ENCODE peak calls at places on chromosomes 16 and 17, in six cellular contexts. I is GM23248, Y is neuronal stem cell, F is endodermal cell, B is HepG2, H is PC-3. R is an unnamed sample. For H3K4me1, the result is how much of the 10 kb centered on the place peaks cover.

GRCh38 chr16:24670623-24671454 is 58.6 kb upstream of the TNRC6A start:
- DNase-seq in H (peak), B (no peak), Y (peak), F (peak), I (peak), R (peak)

GRCh38 chr16:54061454-54061853 is 225.1 kb downstream of the IRX3 start:
- DNase-seq in B (no peak), H (no peak), F (no peak), Y (no peak), I (no peak), R (no peak)

GRCh38 chr16:53809088-53809951 is 105.4 kb downstream of the FTO start:
- DNase-seq in I (peak), B (no peak), F (no peak), H (peak), Y (no peak), R (peak)

GRCh38 chr17:40190197-40191021 is 13.1 kb downstream of the RAPGEFL1 start:
- DNase-seq in B (peak), Y (no peak), F (peak), H (peak), I (peak), R (no peak)

GRCh38 chr16:28946681-28947080 is 4.1 kb upstream of the NFATC2IP start:
- DNase-seq in B (no peak), H (no peak), F (no peak), Y (no peak), I (no peak), R (no peak)

GRCh38 chr17:79530361-79531105 is 80.3 kb downstream of the RBFOX3 start:
- DNase-seq in F (no peak), Y (no peak), H (no peak), I (no peak), B (no peak), R (no peak)

GRCh38 chr16:83911290-83911689 is 12.4 kb downstream of the MLYCD start:
- DNase-seq in H (no peak), I (no peak), Y (no peak), B (no peak), F (no peak), R (no peak)

GRCh38 chr17:17492562-17492961 is 3.6 kb downstream of the RASD1 start:
- DNase-seq in I (no peak), Y (no peak), F (no peak), H (no peak), B (no peak), R (no peak)

GRCh38 chr16:78667675-78668074 is 568.2 kb downstream of the WWOX start:
- DNase-seq in F (no peak), B (no peak), Y (no peak), H (no peak), I (no peak), R (no peak)

GRCh38 chr16:74623214-74623842 is 16.4 kb upstream of the GLG1 start:
- DNase-seq in Y (peak), F (no peak), I (peak), H (peak), B (peak), R (peak)

GRCh38 chr17:8312726-8313600 is 2.9 kb downstream of the ARHGEF15 start:
- DNase-seq in B (no peak), Y (no peak), F (peak), H (no peak), I (no peak), R (no peak)

GRCh38 chr17:35116845-35117244 is 2.8 kb downstream of the RAD51D start:
- DNase-seq in B (no peak), H (no peak), I (no peak), F (peak), Y (no peak), R (no peak)

GRCh38 chr16:65229191-65229662 is 107.4 kb upstream of the CDH11 start:
- DNase-seq in Y (no peak), F (no peak), I (peak), H (no peak), B (no peak), R (peak)

GRCh38 chr17:42673885-42674754 is 2.7 kb downstream of the PLEKHH3 start:
- DNase-seq in I (peak), F (peak), Y (no peak), B (peak), H (no peak), R (peak)

GRCh38 chr16:31452631-31453106 is 6.6 kb upstream of the ARMC5 start:
- DNase-seq in B (no peak), Y (no peak), H (peak), I (peak), F (peak), R (peak)

GRCh38 chr17:21525464-21526130 is 149.4 kb downstream of the KCNJ12 start:
- DNase-seq in B (no peak), I (no peak), H (no peak), Y (no peak), F (peak), R (no peak)

GRCh38 chr17:40024901-40025300 is 9.7 kb downstream of the CSF3 start:
- DNase-seq in Y (no peak), H (no peak), F (no peak), I (peak), B (no peak), R (no peak)

GRCh38 chr17:31078290-31078689 is 16.5 kb upstream of the NF1 start:
- DNase-seq in F (no peak), I (no peak), B (no peak), Y (no peak), H (peak), R (no peak)

GRCh38 chr16:69926241-69926640 is 24.9 kb upstream of the CLEC18A start:
- DNase-seq in H (no peak), F (no peak), B (no peak), I (no peak), Y (no peak), R (no peak)

GRCh38 chr16:10256855-10257641 is 74.8 kb upstream of the GRIN2A start:
- DNase-seq in B (peak), Y (peak), I (peak), H (peak), F (peak), R (peak)

GRCh38 chr16:58883131-58883530 is 149.0 kb upstream of the GOT2 start:
- DNase-seq in F (no peak), I (no peak), H (no peak), B (no peak), Y (no peak), R (no peak)

GRCh38 chr16:87447323-87447722 is 45.5 kb downstream of the ZCCHC14 start:
- DNase-seq in H (no peak), I (no peak), B (no peak), Y (no peak), F (no peak), R (peak)
- H3K9ac ChIP-seq in H (no peak), I (no peak), B (no peak), Y (no peak), F (no peak), R (no peak)

DNA sequence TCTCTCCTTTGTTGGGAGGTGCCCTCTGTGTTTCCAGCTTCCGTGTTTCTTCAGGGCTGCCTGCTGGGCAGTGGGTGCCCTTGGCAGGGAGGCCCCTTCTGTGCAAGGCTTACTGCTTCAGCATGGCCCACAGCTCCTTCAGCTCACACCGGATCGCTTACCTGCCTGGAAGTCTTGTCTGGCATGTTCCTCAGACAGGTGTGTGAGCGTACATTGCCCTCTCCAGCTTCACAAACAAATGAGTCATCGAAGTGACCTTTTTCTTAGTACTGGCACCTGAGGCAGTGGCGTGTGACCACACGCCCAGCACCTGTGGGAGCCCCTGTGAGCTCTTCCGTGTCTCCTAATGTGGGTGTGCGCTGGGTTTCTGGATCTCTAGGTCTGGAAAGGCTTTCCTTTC is 3.5 kb downstream of the RAB40C start:
- DNase-seq in I (no peak), F (no peak), B (no peak), Y (no peak), H (peak), R (no peak)
- H3K4me1 ChIP-seq in I (under half), F (under half), B (under half), Y (under half), H (under half), R (under half)

GRCh38 chr16:66925322-66925840 is at the start of gene RRAD:
- DNase-seq in F (peak), H (no peak), I (peak), B (no peak), Y (no peak), R (peak)
- H3K4me3 ChIP-seq in F (no peak), H (peak), I (peak), B (peak), Y (no peak), R (peak)

DNA sequence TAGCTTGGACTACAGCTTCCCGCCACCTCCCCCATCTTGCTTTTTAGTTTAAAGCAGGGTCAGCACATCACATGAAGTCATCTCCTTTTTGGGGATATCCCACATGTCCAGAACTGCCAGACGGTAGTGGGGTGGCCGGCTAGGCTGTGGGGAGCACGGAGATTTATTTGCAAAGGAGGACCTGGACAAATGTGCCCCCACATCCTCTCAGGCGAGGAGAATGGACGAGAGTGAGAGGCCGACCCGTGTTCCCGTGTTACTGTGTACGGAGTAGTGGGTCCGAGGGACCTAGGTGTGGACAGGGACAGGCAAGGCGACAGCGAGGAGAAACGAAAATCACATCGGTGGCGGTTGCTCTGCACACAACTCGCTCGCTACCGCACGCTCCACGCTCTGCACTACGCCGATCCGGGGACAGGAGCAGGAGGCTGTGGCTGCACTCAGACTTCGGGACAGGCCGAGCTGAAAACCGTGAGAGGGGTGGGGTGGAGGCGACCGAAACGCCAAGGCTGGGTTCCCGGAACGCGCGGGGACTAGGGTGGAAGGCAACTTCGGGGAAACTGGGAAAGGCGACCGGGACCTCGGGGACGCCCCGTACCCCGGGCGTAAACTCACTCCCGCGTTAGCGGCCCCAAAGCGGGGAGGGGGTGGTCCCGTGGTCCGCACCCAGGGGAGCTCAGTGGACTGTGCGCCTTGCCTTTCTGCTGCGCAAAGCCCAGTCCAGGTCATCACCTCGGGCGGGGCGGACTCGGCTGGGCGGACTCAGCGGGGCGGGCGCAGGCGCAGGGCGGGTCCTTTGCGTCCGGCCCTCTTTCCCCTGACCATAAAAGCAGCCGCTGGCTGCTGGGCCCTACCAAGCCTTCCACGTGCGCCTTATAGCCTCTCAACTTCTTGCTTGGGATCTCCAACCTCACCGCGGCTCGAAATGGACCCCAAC is at the start of gene MT1A:
- DNase-seq in F (peak), I (peak), H (no peak), Y (no peak), B (peak), R (peak)
- H3K9ac ChIP-seq in F (no peak), I (peak), H (no peak), Y (peak), B (no peak), R (peak)

GRCh38 chr17:6474376-6474775 is 30.1 kb downstream of the PIMREG start:
- DNase-seq in F (no peak), H (no peak), Y (no peak), I (no peak), B (no peak), R (no peak)
- H3K4me1 ChIP-seq in F (under half), H (under half), Y (under half), I (under half), B (under half), R (under half)

GRCh38 chr16:1330931-1331711 is 2.3 kb upstream of the BAIAP3 start:
- DNase-seq in H (no peak), I (no peak), B (no peak), Y (no peak), F (no peak), R (no peak)

GRCh38 chr16:1331712-1332617 is 1.5 kb upstream of the BAIAP3 start:
- DNase-seq in F (peak), H (peak), B (peak), I (peak), Y (no peak), R (peak)

GRCh38 chr16:1333149-1333812 is at the start of gene BAIAP3:
- DNase-seq in I (peak), F (peak), Y (no peak), B (no peak), H (peak), R (peak)

GRCh38 chr16:1333854-1334719 is 642 bp downstream of the BAIAP3 start:
- DNase-seq in B (no peak), F (peak), Y (no peak), H (no peak), I (no peak), R (peak)

GRCh38 chr16:1332618-1333148 is 762 bp upstream of the BAIAP3 start:
- DNase-seq in H (no peak), I (no peak), B (no peak), F (no peak), Y (no peak), R (no peak)
- H3K4me3 ChIP-seq in H (no peak), I (no peak), B (peak), F (no peak), Y (no peak), R (no peak)

DNA sequence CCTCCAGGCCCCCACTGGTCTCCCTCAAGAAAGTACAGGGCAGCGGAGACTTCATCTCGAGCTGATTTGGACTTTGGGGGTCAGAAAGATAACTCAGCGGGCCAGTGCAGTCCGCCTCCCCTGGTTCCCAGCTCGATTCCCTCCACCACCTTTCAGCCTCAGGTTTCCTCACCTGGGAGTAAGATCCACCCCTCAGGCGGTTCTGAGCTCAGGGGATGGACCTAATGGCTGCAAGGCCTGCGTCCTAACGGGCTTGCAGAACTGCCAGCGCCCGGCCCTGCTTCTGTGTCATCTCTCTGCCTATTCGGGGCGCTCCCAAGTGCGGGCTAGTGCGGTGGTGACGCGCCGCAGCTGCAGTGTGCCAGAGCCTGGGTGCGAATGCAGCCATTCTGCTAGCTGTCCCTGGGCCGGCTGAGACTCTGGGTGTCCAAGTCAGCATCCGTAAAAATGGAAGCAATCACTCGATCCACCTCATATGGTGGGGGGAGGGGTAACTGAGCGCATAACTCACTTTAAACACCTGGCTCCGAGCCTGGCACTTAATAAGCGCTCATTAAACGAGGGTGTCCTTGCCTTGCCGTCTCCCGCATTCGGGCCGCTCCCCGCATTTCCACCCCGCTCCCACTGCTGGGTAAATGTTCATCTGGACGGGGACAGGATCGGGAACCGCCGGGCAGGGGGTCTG is 129.6 kb upstream of the LHX1 start:
- DNase-seq in I (no peak), B (no peak), F (peak), H (no peak), Y (no peak), R (no peak)
- H3K9ac ChIP-seq in I (no peak), B (no peak), F (no peak), H (no peak), Y (peak), R (no peak)